ENCODE peak calls at places on chromosome 17, in four cellular contexts. Z is Calu3, F is pons, V is HS-5. X is an unnamed sample.

GRCh38 chr17:1999557-2000251 is 25.4 kb downstream of the RTN4RL1 start:
- DNase-seq in Z (peak; percentile 37), F (peak; percentile 55), V (no peak), X (no peak)

GRCh38 chr17:77568540-77568939 is 390.0 kb upstream of the TNRC6C start:
- DNase-seq in Z (no peak), F (no peak), V (no peak), X (no peak)

GRCh38 chr17:5099271-5099670 is 12.4 kb downstream of the ZNF232 start:
- DNase-seq in Z (no peak), F (no peak), V (no peak), X (no peak)

GRCh38 chr17:82734987-82735866 is at the start of gene FN3K:
- DNase-seq in Z (peak; percentile 62), F (peak; percentile 51), V (no peak), X (no peak)

GRCh38 chr17:10119203-10120112 is 78.9 kb downstream of the GAS7 start:
- DNase-seq in Z (peak; percentile 79), F (peak; percentile 50), V (no peak), X (no peak)

GRCh38 chr17:27577124-27577761 is 53.7 kb upstream of the LGALS9 start:
- DNase-seq in Z (no peak), F (peak; percentile 82), V (no peak), X (no peak)

GRCh38 chr17:16415031-16415924 is at the start of gene TRPV2:
- DNase-seq in Z (no peak), F (no peak), V (no peak), X (no peak)

GRCh38 chr17:77882481-77883212 is 75.9 kb upstream of the TNRC6C start:
- DNase-seq in Z (peak; percentile 9), F (peak; percentile 91), V (no peak), X (no peak)

GRCh38 chr17:34756670-34757021 is 177.3 kb downstream of the TMEM132E start:
- DNase-seq in Z (no peak), F (no peak), V (no peak), X (no peak)